ENCODE peak calls at places on chromosomes 11 and 22, in eight cellular contexts. Y, W, G, I, Q, D, E and L are unnamed samples.

GRCh38 chr11:96112192-96113099 is 188.5 kb upstream of the MTMR2 start:
- DNase-seq in W (no peak), E (no peak), I (no peak), D (no peak), G (no peak), Y (no peak), Q (no peak), L (peak)

GRCh38 chr22:44210721-44211120 is 30.0 kb downstream of the PARVG start:
- DNase-seq in I (peak), Q (no peak), D (no peak), G (no peak), W (no peak), Y (no peak), E (no peak), L (peak)

GRCh38 chr11:26780686-26781085 is 58.8 kb upstream of the SLC5A12 start:
- DNase-seq in G (no peak), D (no peak), Y (no peak), I (no peak), W (no peak), Q (no peak), E (no peak), L (peak)

GRCh38 chr11:94131363-94132115 is 2.9 kb downstream of the PANX1 start:
- DNase-seq in W (no peak), E (no peak), D (no peak), Y (no peak), Q (peak), I (peak), G (no peak), L (no peak)

GRCh38 chr11:257766-258493 is 20.3 kb upstream of the NLRP6 start:
- DNase-seq in G (no peak), W (no peak), E (peak), I (no peak), Y (no peak), D (no peak), Q (no peak), L (no peak)

GRCh38 chr22:26162961-26163360 is 6.3 kb upstream of the SEZ6L start:
- DNase-seq in E (no peak), G (no peak), I (no peak), D (no peak), Q (no peak), Y (no peak), W (no peak), L (no peak)

GRCh38 chr11:64888761-64889511 is 10.5 kb upstream of the EHD1 start:
- DNase-seq in Q (no peak), W (no peak), G (no peak), I (no peak), E (peak), D (no peak), Y (peak), L (no peak)

GRCh38 chr22:16609548-16610261 is 17.1 kb upstream of the CCT8L2 start:
- DNase-seq in Q (no peak), G (no peak), Y (no peak), E (no peak), W (no peak), I (no peak), D (no peak), L (no peak)

GRCh38 chr22:38397189-38398097 is 57.6 kb downstream of the KCNJ4 start:
- DNase-seq in I (peak), D (peak), W (no peak), Y (peak), Q (peak), G (peak), E (peak), L (peak)

GRCh38 chr11:72436667-72437066 is 2.3 kb upstream of the CLPB start:
- DNase-seq in I (no peak), Q (no peak), D (no peak), Y (no peak), W (no peak), G (no peak), E (no peak), L (no peak)

GRCh38 chr11:11081273-11081672 is 223.4 kb upstream of the ZBED5 start:
- DNase-seq in E (no peak), Y (no peak), G (no peak), W (no peak), Q (no peak), D (no peak), I (no peak), L (no peak)

GRCh38 chr11:122344281-122344680 is 228.3 kb upstream of the BLID start:
- DNase-seq in Y (no peak), Q (no peak), E (peak), D (no peak), I (peak), W (peak), G (no peak), L (peak)

GRCh38 chr11:96134622-96135021 is 208.4 kb downstream of the MAML2 start:
- DNase-seq in Y (peak), G (no peak), W (no peak), E (no peak), D (no peak), Q (no peak), I (no peak), L (no peak)

GRCh38 chr11:18878211-18878610 is 61.0 kb downstream of the MRGPRX1 start:
- DNase-seq in E (no peak), Q (no peak), W (no peak), G (no peak), Y (no peak), D (no peak), I (no peak), L (no peak)

GRCh38 chr11:105823495-105824033 is 198.5 kb downstream of the MSANTD4 start:
- DNase-seq in I (no peak), W (no peak), Y (no peak), Q (no peak), E (no peak), G (no peak), D (no peak), L (no peak)

GRCh38 chr11:3139481-3140290 is 25.4 kb downstream of the OSBPL5 start:
- DNase-seq in Q (no peak), E (no peak), G (no peak), W (no peak), D (no peak), Y (no peak), I (no peak), L (no peak)

GRCh38 chr22:41657709-41658108 is 31.0 kb downstream of the SNU13 start:
- DNase-seq in W (no peak), I (no peak), Q (no peak), G (no peak), E (no peak), Y (no peak), D (no peak), L (no peak)

GRCh38 chr11:76408171-76408965 is 27.2 kb downstream of the GVQW3 start:
- DNase-seq in D (peak), Q (no peak), G (no peak), Y (no peak), I (no peak), W (no peak), E (no peak), L (no peak)

GRCh38 chr11:100855466-100856067 is 168.5 kb downstream of the ARHGAP42 start:
- DNase-seq in W (no peak), E (peak), I (peak), G (no peak), Q (no peak), D (peak), Y (peak), L (peak)

GRCh38 chr11:7490535-7490934 is 5.2 kb downstream of the OLFML1 start:
- DNase-seq in E (no peak), D (no peak), W (no peak), Y (no peak), Q (no peak), I (peak), G (no peak), L (no peak)
- TF ChIP-seq CTCF in E (no peak), D (no peak), W (no peak), Y (no peak), Q (no peak), I (no peak), G (no peak), L (no peak)

DNA sequence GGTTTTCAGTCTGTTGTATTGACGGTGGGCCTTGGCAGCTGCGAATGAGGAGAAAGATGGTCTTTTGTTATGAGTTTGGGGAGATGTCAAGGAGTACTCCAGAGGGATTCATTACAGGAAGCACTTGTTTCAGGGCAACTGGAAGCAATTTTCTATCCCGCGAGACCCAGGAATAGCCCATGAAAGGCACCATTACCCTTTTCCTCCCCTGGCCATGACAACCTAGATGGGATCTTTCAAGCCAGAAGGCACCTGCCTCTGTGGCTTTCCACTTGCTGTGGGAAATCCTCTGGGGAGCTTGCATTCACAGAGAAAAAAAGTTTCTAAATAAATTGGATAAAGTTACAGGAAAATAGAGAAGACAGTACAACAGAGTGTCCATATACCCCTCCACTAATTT is 2.7 kb downstream of the ZNF215 start:
- DNase-seq in I (no peak), W (no peak), Y (no peak), G (no peak), Q (no peak), E (no peak), D (no peak), L (no peak)
- H3K4me3 ChIP-seq in I (no peak), W (no peak), Y (no peak), G (no peak), Q (no peak), E (no peak), D (no peak), L (no peak)

GRCh38 chr11:1482581-1483444 is 3.8 kb downstream of the MOB2 start:
- DNase-seq in Y (no peak), D (no peak), G (no peak), W (no peak), Q (no peak), E (no peak), I (no peak), L (no peak)
- TF ChIP-seq CTCF in Y (no peak), D (no peak), G (no peak), W (no peak), Q (no peak), E (peak), I (no peak), L (no peak)

DNA sequence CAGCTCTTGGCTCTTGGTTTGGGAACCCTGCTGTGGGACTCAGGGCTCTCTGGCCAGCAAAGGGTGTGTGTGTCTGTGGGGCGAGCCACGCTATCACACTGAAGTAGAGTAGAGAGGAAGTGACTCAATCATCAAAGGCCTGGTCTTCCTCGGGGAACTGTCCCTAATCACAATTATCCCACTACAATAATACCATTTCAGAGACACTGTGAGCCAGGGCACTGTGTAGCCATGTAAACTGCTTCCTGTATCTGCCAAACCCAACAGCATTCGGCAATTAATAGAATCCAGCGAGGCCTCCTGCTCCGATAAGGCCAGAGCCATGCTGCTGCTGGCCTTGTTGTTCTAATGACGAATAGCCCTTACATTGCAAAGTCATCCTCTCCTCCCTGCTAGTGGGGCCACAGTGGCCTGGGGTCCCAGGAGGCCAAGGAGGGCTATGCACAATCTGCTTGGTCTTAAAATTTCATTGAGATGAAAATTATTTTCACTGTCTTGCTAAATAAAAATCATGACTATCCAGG is 49.8 kb upstream of the LMO2 start:
- DNase-seq in G (no peak), I (no peak), Q (no peak), D (peak), E (no peak), W (no peak), Y (no peak), L (peak)
- H3K4me3 ChIP-seq in G (no peak), I (no peak), Q (no peak), D (no peak), E (no peak), W (no peak), Y (no peak), L (no peak)

DNA sequence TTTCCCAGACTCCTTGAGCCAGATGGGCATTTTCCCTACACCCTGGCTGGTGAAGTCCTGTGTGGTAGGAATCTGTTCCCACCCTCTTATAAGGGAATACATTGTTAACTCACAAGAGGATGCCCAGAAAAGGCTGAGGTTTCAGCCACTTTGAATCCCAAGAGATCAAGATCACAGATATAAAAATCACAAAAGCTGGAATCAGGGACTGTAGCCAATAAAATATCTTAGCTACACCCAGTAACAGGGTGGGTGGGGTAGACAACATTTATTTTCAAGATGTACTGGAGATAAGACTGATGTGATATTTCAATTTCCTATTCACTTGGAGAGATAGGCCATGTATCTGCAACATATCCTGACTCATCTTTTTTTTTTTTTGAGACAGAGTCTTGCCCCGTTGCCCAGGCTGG is 50.3 kb downstream of the COPB1 start:
- DNase-seq in D (peak), W (no peak), G (no peak), I (no peak), Q (no peak), E (peak), Y (peak), L (no peak)
- TF ChIP-seq CTCF in D (no peak), W (no peak), G (no peak), I (no peak), Q (no peak), E (no peak), Y (no peak), L (no peak)

DNA sequence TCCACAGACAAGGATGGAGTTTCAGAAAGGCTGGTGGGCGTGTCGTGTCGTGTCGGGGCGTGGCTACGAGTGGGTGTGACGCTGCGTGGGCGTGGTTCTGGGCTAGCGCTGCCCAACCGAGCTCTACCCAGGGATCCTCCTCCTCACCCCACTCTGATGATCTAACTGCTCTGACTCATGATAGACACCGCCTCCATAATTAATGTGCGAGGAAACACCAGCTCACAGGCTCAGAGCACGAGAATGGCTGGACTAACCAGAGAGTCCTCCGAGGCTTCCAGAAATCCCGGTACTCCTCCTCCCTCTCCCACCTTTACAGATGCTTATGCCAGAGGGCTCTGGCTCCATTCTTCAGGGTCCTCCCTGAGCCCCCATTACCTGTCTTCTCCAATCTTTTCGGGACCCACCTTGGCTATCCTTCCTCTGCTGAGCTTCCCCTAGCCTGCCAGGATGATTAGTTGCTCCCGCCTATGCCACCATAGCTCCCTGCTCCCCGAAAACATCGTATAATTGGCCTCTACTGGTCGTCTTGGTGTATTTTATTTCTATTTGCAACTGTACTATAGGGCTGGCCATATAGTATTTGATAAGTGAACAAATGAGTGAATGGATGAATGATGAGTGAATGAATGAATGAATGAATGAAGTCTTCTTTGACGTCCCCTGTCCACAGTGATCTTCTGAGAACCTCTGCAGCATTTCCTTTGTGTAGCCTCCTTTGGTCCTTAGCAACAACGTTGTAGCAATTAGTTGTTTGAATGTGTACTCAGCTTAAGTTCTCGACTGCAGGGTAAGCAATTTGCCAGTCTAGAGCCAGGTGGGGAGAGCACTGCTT is 21.7 kb downstream of the TMPRSS13 start:
- DNase-seq in G (peak), W (peak), Y (peak), E (peak), I (peak), D (peak), Q (peak), L (peak)
- H3K4me3 ChIP-seq in G (no peak), W (no peak), Y (peak), E (no peak), I (no peak), D (peak), Q (no peak), L (no peak)

DNA sequence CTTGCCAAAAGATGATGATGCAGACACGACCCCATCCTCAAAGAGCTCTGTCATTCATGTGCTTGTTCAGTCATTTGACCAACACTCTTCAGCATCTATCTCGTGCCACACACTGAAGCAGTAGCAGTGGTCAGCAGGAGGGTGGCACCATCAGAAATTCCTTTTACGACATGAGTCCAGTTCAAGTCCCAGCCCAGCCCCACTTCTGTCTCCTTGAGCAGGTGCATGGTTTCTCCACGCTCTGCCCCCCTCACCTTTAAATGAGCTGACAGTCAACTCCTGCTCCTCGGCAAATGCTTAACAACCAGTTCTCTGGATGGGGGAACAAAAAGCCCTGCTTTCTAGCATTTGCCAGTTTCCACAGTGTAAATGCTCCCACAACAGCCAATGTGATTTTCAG is 60.9 kb downstream of the SYN3 start:
- DNase-seq in E (no peak), Y (no peak), D (no peak), I (no peak), G (no peak), Q (no peak), W (no peak), L (no peak)
- TF ChIP-seq CTCF in E (no peak), Y (no peak), D (no peak), I (no peak), G (no peak), Q (no peak), W (no peak), L (no peak)

GRCh38 chr22:33535937-33536875 is 384.1 kb downstream of the LARGE1 start:
- DNase-seq in I (no peak), W (no peak), D (no peak), E (no peak), Y (no peak), G (no peak), Q (no peak), L (no peak)
- H3K4me3 ChIP-seq in I (no peak), W (no peak), D (no peak), E (no peak), Y (no peak), G (no peak), Q (no peak), L (no peak)